ENCODE peak calls at places on chromosomes 1 and 21, in five cellular contexts. P is neuronal stem cell; Y is upper lobe of right lung; C is amniotic stem cell; D is activated CD8-positive, alpha-beta memory T cell treated with anti-CD3 and anti-CD28 coated beads for 24 hours. K is an unnamed sample.

GRCh38 chr1:38046884-38047602 is 450 bp upstream of the POU3F1 start:
- DNase-seq in D (peak), P (peak), Y (peak), C (peak), K (peak)

GRCh38 chr1:167663002-167663772 is 33.2 kb downstream of the RCSD1 start:
- DNase-seq in D (no peak), Y (no peak), C (no peak), P (no peak), K (no peak)

GRCh38 chr1:56297191-56297590 is 282.2 kb downstream of the PLPP3 start:
- DNase-seq in Y (no peak), C (no peak), P (no peak), D (no peak), K (no peak)

GRCh38 chr1:106608836-106609235 is 447.6 kb upstream of the PRMT6 start:
- DNase-seq in C (no peak), D (no peak), P (no peak), Y (no peak), K (no peak)

GRCh38 chr1:98181041-98181764 is 260.4 kb upstream of the DPYD start:
- DNase-seq in Y (no peak), P (no peak), D (no peak), C (no peak), K (no peak)

GRCh38 chr1:185896863-185897262 is 162.7 kb downstream of the HMCN1 start:
- DNase-seq in C (no peak), D (no peak), Y (no peak), P (no peak), K (no peak)

GRCh38 chr1:211711313-211711712 is 35.9 kb upstream of the NEK2 start:
- DNase-seq in D (no peak), C (no peak), Y (no peak), P (no peak), K (no peak)

GRCh38 chr1:35287807-35288640 is 19.5 kb downstream of the ZMYM4 start:
- DNase-seq in Y (no peak), C (peak), D (no peak), P (no peak), K (no peak)

GRCh38 chr1:199778324-199778955 is 249.1 kb upstream of the NR5A2 start:
- DNase-seq in D (no peak), Y (no peak), P (no peak), C (no peak), K (no peak)

GRCh38 chr21:45152265-45152746 is 77.9 kb downstream of the ADARB1 start:
- DNase-seq in D (peak), P (no peak), Y (peak), C (no peak), K (no peak)

GRCh38 chr1:185595835-185596667 is 138.1 kb upstream of the HMCN1 start:
- DNase-seq in C (peak), Y (no peak), D (peak), P (peak), K (no peak)

GRCh38 chr1:16077430-16078245 is 4.2 kb upstream of the FAM131C start:
- DNase-seq in Y (no peak), P (no peak), C (no peak), D (no peak), K (no peak)

GRCh38 chr1:220300442-220301121 is 28.3 kb upstream of the RAB3GAP2 start:
- DNase-seq in D (no peak), Y (peak), C (peak), P (peak), K (no peak)

GRCh38 chr1:210076620-210077019 is 138.6 kb downstream of the SYT14 start:
- DNase-seq in D (no peak), Y (no peak), P (no peak), C (no peak), K (no peak)